ENCODE peak calls at places on chromosomes 11 and 22, in five cellular contexts. O is IMR-90, N is mesenchymal stem cell, R is neuronal stem cell, B is mesendoderm. U is an unnamed sample.

GRCh38 chr11:728901-729491 is 18.3 kb upstream of the TALDO1 start:
- DNase-seq in O (no peak), N (no peak), R (no peak), B (no peak), U (no peak)

GRCh38 chr22:29156507-29156906 is 49.2 kb upstream of the EMID1 start:
- DNase-seq in O (peak; percentile 5), N (peak; percentile 24), R (no peak), B (peak; percentile 67), U (peak; percentile 72)

GRCh38 chr11:17553249-17553546 is 6.1 kb downstream of the OTOG start:
- DNase-seq in O (no peak), N (no peak), R (no peak), B (no peak), U (no peak)

GRCh38 chr11:104570088-104570701 is 328.1 kb downstream of the CASP12 start:
- DNase-seq in O (no peak), N (no peak), R (no peak), B (no peak), U (no peak)

GRCh38 chr22:25134028-25134427 is 65.6 kb upstream of the CRYBB3 start:
- DNase-seq in O (no peak), N (no peak), R (no peak), B (no peak), U (no peak)

GRCh38 chr11:27696961-27697360 is 3.3 kb downstream of the BDNF start:
- DNase-seq in O (peak; percentile 85), N (peak; percentile 79), R (no peak), B (no peak), U (no peak)

GRCh38 chr11:90204832-90205646 is 17.8 kb downstream of the CHORDC1 start:
- DNase-seq in O (peak; percentile 66), N (peak; percentile 76), R (peak; percentile 54), B (peak; percentile 63), U (no peak)

GRCh38 chr11:132866783-132867545 is 665.3 kb downstream of the OPCML start:
- DNase-seq in O (peak; percentile 37), N (no peak), R (no peak), B (no peak), U (no peak)

GRCh38 chr11:45412521-45412920 is 126.4 kb upstream of the SYT13 start:
- DNase-seq in O (no peak), N (no peak), R (no peak), B (peak; percentile 83), U (no peak)

GRCh38 chr11:127862406-127862805 is 725.0 kb downstream of the ETS1 start:
- DNase-seq in O (no peak), N (no peak), R (no peak), B (peak; percentile 89), U (no peak)

GRCh38 chr22:37218771-37219411 is 6.6 kb upstream of the SSTR3 start:
- DNase-seq in O (no peak), N (no peak), R (no peak), B (no peak), U (no peak)

GRCh38 chr22:41732096-41732772 is 32.9 kb downstream of the MEI1 start:
- DNase-seq in O (no peak), N (no peak), R (no peak), B (no peak), U (no peak)

GRCh38 chr11:86067230-86068137 is 1.4 kb downstream of the PICALM start:
- DNase-seq in O (no peak), N (peak; percentile 36), R (no peak), B (no peak), U (no peak)

GRCh38 chr11:34185926-34186841 is 80.8 kb downstream of the NAT10 start:
- DNase-seq in O (no peak), N (no peak), R (peak; percentile 54), B (peak; percentile 54), U (peak; percentile 43)

GRCh38 chr11:43976863-43977262 is 34.4 kb downstream of the C11orf96 start:
- DNase-seq in O (no peak), N (no peak), R (no peak), B (no peak), U (no peak)

GRCh38 chr11:108654994-108655631 is 9.8 kb upstream of the DDX10 start:
- DNase-seq in O (peak; percentile 56), N (peak; percentile 66), R (no peak), B (peak; percentile 56), U (no peak)

GRCh38 chr11:65540290-65541092 is 15.6 kb downstream of the SCYL1 start:
- DNase-seq in O (peak; percentile 82), N (peak; percentile 90), R (peak; percentile 84), B (peak; percentile 94), U (peak; percentile 94)

GRCh38 chr11:104764718-104765045 is 133.6 kb downstream of the CASP12 start:
- DNase-seq in O (peak; percentile 6), N (peak; percentile 9), R (no peak), B (no peak), U (no peak)

GRCh38 chr11:62645934-62646824 is at the start of gene GANAB:
- DNase-seq in O (peak; percentile 96), N (peak; percentile 98), R (peak; percentile 97), B (peak; percentile 99), U (peak; percentile 98)

GRCh38 chr11:118180300-118180703 is 3.9 kb upstream of the SCN2B start:
- DNase-seq in O (no peak), N (no peak), R (peak; percentile 60), B (peak; percentile 87), U (peak; percentile 81)

GRCh38 chr11:104609297-104609696 is 289.0 kb downstream of the CASP12 start:
- DNase-seq in O (peak; percentile 75), N (peak; percentile 70), R (peak; percentile 15), B (peak; percentile 82), U (peak; percentile 48)

DNA sequence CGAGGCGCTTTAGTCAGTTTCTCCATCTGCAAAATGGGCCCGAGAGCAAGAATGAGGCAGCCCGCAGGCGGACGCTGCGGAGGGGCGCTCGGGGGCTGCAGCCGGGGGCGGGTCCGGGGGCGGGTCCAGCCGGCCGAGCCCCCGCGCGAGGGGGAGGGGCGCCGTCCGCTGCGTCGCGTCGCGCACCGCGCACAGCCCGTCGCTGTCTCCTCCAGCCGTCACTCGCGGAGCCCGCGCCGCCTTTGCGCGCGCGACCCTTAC is 282 bp downstream of the PC start:
- DNase-seq in O (no peak), N (no peak), R (no peak), B (no peak), U (no peak)
- H2BK120ac ChIP-seq in O (peak overlapping the region; percentile 43), N (no peak overlapping the region), R (no peak overlapping the region), B (no peak overlapping the region), U (no peak overlapping the region)

DNA sequence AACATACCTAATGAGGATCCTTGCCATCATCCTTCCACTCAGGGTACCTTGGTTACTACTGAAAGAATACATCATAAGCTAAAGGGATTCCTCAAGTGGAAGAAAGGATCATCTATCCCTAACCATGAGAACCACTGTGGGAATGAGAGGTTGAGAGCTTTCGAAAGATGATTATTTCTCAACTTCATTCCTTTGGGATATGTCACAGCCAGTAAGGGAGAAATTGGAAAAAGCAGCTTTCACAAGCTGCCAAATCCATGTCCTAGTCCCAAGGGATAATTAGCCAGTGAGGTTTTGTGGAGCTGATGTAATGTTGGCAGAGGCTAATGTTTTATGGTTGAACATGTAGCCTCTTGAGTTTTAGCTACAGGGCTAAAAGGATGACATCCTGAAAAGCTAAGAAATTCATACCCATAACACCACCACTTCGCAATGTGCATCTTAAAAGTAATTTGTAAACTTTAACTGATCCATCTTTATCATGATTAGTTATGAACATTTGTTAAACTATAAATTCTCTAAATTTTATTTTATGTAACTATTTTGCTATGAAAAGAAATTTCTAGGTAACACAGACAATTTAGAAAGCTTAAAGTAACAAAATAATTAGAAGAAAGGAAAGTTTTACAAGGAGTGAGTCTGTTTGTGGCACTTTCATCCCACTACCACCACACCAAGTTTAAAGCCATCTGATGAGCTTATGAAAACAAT is 123.9 kb downstream of the MRTFA start:
- DNase-seq in O (peak; percentile 99), N (peak; percentile 100), R (no peak), B (peak; percentile 62), U (no peak)
- H3K4me1 ChIP-seq in O (peaks cover 30% of the 10 kb centered on the region), N (peaks cover 6% of the 10 kb centered on the region), R (peaks cover 4% of the 10 kb centered on the region), B (no peaks in the 10 kb centered on the region), U (peaks cover 5% of the 10 kb centered on the region)

DNA sequence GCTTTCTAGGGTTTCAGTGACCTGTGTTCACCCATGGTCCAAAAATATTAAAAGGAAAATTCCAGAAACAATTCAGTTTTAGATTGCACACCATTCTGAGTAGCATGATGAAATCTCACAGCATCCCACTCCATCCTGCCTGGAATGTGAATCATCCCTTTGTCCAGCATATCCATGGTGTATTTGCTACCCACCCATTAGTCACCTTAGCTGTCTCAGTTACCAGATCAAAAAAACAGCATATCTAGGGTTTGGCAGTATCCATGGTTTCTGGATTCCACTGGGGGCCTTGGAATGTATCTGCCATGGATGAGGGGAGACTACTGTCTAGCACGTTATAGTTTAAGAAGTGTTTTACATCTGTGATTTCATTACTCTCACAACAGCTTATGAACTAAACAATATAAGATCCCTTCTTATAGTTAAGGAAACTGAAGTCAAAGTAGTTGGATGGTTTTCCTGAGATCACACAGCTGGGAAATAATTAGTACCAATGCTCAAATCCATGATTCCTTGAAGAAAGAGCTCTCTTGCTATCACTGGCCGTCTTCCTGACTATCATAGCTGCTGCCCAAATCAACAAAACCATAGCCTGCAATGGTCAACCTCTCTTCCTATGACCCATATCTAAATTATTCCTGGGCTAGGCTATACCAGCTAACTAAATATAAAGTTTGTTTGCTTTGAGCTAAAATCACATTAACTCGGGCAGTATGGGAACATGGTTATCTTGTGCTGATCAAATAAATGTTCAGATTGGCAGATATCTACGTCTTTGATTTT is 122.6 kb downstream of the MICAL2 start:
- DNase-seq in O (peak; percentile 95), N (peak; percentile 54), R (no peak), B (peak; percentile 64), U (no peak)
- H3K9ac ChIP-seq in O (no peak overlapping the region), N (peak overlapping the region; percentile 62), R (no peak overlapping the region), B (no peak overlapping the region), U (no peak overlapping the region)

DNA sequence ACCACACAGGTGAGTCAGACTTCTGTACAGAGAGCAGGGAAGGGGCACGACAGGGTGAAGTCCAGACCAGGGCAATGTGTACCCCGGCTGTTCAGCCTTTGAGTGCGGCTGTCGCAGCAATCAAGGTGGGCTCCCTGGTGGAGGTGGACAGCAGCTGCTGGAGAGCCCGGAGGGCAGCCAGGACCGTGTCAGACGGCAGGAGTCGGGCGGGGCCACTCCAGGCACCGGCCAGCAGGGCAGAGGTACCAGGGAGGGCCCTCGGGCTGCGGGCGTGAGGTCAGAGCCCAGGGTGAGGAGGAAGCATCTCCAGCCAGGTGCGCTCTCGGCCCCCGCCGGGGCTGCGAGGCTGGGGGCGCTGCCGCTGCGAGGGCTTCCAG is 802 bp upstream of the PIM3 start:
- DNase-seq in O (no peak), N (no peak), R (no peak), B (no peak), U (peak; percentile 72)
- H2BK120ac ChIP-seq in O (peak overlapping the region; percentile 37), N (peak overlapping the region; percentile 82), R (peak overlapping the region; percentile 91), B (no peak overlapping the region), U (no peak overlapping the region)

GRCh38 chr11:4090258-4090657 is 4.3 kb upstream of the RRM1 start:
- DNase-seq in O (no peak), N (no peak), R (no peak), B (no peak), U (no peak)
- H3K4me1 ChIP-seq in O (peaks cover 4% of the 10 kb centered on the region), N (no peaks in the 10 kb centered on the region), R (peaks cover 2% of the 10 kb centered on the region), B (no peaks in the 10 kb centered on the region), U (no peaks in the 10 kb centered on the region)

DNA sequence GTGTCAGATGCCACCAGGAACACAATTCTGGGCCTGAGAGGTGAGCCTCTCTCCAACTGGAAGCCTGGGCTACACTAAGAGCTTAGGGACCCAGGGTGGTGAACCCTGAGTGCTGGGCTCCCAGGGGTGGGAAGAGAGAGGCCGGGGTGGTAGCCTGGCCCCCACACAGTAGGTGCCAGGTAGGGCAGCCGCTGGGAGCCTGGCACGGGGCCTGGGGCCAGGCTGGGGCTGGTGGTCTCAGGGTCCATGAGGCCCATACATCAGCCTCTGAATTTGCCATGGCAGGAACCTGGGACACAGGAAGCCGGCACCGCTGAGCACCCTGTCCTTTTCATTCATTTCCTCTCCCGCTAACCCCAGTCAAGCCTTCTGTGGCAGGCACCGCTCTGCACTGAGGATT is 8.5 kb downstream of the MYEOV start:
- DNase-seq in O (no peak), N (no peak), R (no peak), B (no peak), U (no peak)
- H3K9ac ChIP-seq in O (peak overlapping the region; percentile 31), N (peak overlapping the region; percentile 81), R (peak overlapping the region; percentile 26), B (no peak overlapping the region), U (no peak overlapping the region)